ENCODE peak calls at places on chromosomes 3 and 15, in nine cellular contexts. W, C, D, V, R, Z, L, E and T are unnamed samples.

GRCh38 chr15:75666823-75667501 is 19.2 kb downstream of the SNX33 start:
- DNase-seq in L (peak; percentile 85), C (peak; percentile 93), W (peak; percentile 100), V (peak; percentile 64), Z (no peak), D (peak; percentile 65), R (peak; percentile 99), E (peak; percentile 81), T (peak; percentile 96)

GRCh38 chr15:74867562-74868458 is 5.4 kb downstream of the SCAMP2 start:
- DNase-seq in L (peak; percentile 46), E (no peak), C (no peak), V (no peak), Z (no peak), D (peak; percentile 52), R (no peak), W (no peak), T (no peak)

GRCh38 chr3:170701696-170702678 is 116.1 kb upstream of the SLC7A14 start:
- DNase-seq in Z (no peak), E (no peak), W (peak; percentile 20), R (no peak), L (no peak), D (no peak), V (no peak), C (no peak), T (no peak)

GRCh38 chr15:66622677-66623076 is 56.9 kb upstream of the LCTL start:
- DNase-seq in L (no peak), R (no peak), C (no peak), D (no peak), Z (no peak), V (no peak), W (peak; percentile 53), E (no peak), T (no peak)

GRCh38 chr3:115996420-115997108 is 373.3 kb downstream of the GAP43 start:
- DNase-seq in C (peak; percentile 84), V (no peak), E (no peak), L (no peak), Z (no peak), W (peak; percentile 32), R (peak; percentile 80), D (no peak), T (peak; percentile 36)

GRCh38 chr3:43913036-43913435 is 222.3 kb downstream of the ABHD5 start:
- DNase-seq in D (no peak), V (no peak), W (no peak), C (no peak), E (no peak), L (no peak), R (no peak), Z (no peak), T (no peak)

GRCh38 chr3:99859855-99860254 is 42.2 kb downstream of the CMSS1 start:
- DNase-seq in V (no peak), E (no peak), D (no peak), Z (no peak), R (peak; percentile 97), C (peak; percentile 56), W (peak; percentile 97), L (peak; percentile 32), T (no peak)

GRCh38 chr3:141429371-141430035 is 57.3 kb upstream of the RASA2 start:
- DNase-seq in D (no peak), E (no peak), C (no peak), L (no peak), W (no peak), V (peak; percentile 42), R (no peak), Z (no peak), T (no peak)

DNA sequence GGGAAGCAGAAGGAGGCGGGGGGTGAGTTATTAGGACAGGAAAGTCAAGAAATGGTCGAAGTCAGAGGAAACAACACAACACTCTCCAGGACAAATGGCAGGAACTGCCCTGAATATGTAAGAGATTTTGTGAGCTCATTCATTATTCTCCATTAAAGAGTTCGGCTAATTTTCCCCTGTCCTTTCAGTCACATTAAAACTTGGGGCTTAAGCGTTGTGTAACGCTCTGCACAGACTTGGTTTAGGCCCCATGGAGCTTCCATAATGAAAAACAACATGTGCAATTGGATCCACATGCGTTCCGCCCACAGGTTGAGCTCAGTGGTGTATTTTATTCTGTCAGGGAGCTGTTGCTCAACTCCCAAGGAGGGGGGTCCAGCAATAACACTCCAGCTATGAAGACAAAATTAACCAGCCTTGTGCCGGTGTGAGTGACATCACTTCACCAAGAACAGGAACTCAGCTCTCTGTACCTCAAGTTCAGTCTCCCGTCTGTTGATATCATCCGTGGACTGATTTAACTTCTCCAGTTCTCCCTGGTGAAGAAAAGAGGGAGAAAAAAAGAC is 2.3 kb downstream of the SH3BP5 start:
- DNase-seq in E (peak; percentile 70), W (peak; percentile 90), D (no peak), C (no peak), L (peak; percentile 71), Z (no peak), V (peak; percentile 29), R (peak; percentile 80), T (no peak)
- H3K4me1 ChIP-seq in E (peaks cover 44% of the 10 kb centered on the region), W (peaks cover 57% of the 10 kb centered on the region), D (peaks cover 49% of the 10 kb centered on the region), C (peaks cover 28% of the 10 kb centered on the region), L (peaks cover 52% of the 10 kb centered on the region), Z (peaks cover 19% of the 10 kb centered on the region), V (peaks cover 76% of the 10 kb centered on the region), R (peaks cover 26% of the 10 kb centered on the region), T (peaks cover 18% of the 10 kb centered on the region)

GRCh38 chr3:146523536-146523935 is 20.9 kb downstream of the PLSCR1 start:
- DNase-seq in W (no peak), C (no peak), D (no peak), R (no peak), Z (no peak), V (no peak), E (no peak), L (no peak), T (no peak)

GRCh38 chr3:146524961-146525360 is 19.4 kb downstream of the PLSCR1 start:
- DNase-seq in W (peak; percentile 10), E (no peak), R (no peak), L (no peak), Z (no peak), V (no peak), D (no peak), C (no peak), T (no peak)

GRCh38 chr3:146532406-146532805 is 12.0 kb downstream of the PLSCR1 start:
- DNase-seq in V (no peak), L (no peak), R (no peak), W (no peak), E (no peak), C (no peak), Z (no peak), D (no peak), T (no peak)

GRCh38 chr3:146530609-146531008 is 13.8 kb downstream of the PLSCR1 start:
- DNase-seq in D (no peak), C (no peak), W (no peak), V (no peak), L (no peak), R (no peak), Z (no peak), E (no peak), T (no peak)

DNA sequence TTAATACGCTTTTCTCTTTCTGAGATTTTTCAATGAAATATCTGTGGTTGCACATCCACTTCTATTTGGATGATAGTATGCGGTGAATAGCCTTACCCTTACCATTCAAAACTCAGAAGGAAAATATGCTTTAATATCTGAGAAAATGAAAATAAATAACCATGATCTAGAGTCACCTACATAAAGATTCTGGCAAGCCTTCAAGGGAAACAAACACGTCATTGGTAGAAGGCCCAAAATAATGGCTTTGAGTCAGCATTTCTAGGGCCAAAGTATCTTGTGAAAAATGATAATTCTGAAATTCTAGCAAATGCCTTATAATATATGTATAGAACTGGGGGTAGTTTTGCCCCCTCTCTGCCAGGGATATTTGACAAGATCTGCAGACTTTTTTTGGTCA is 15.5 kb downstream of the PLSCR1 start:
- DNase-seq in R (peak; percentile 59), V (no peak), L (peak; percentile 26), E (no peak), C (no peak), D (no peak), Z (no peak), W (peak; percentile 32), T (no peak)
- H3K4me1 ChIP-seq in R (no peaks in the 10 kb centered on the region), V (peaks cover 50% of the 10 kb centered on the region), L (no peaks in the 10 kb centered on the region), E (no peaks in the 10 kb centered on the region), C (no peaks in the 10 kb centered on the region), D (no peaks in the 10 kb centered on the region), Z (peaks cover 5% of the 10 kb centered on the region), W (no peaks in the 10 kb centered on the region), T (peaks cover 13% of the 10 kb centered on the region)

GRCh38 chr3:18885612-18886011 is 262.7 kb upstream of the KCNH8 start:
- DNase-seq in W (no peak), V (no peak), C (no peak), L (no peak), R (no peak), Z (no peak), E (peak; percentile 33), D (no peak), T (no peak)

GRCh38 chr3:18883553-18883952 is 264.8 kb upstream of the KCNH8 start:
- DNase-seq in E (no peak), W (no peak), C (no peak), V (no peak), R (no peak), L (no peak), Z (no peak), D (no peak), T (no peak)

GRCh38 chr3:18890459-18890858 is 257.9 kb upstream of the KCNH8 start:
- DNase-seq in L (no peak), Z (no peak), C (no peak), R (no peak), W (no peak), D (no peak), V (no peak), E (no peak), T (no peak)

GRCh38 chr3:18891641-18892040 is 256.7 kb upstream of the KCNH8 start:
- DNase-seq in E (no peak), Z (no peak), W (no peak), D (no peak), L (no peak), R (no peak), V (no peak), C (no peak), T (no peak)

DNA sequence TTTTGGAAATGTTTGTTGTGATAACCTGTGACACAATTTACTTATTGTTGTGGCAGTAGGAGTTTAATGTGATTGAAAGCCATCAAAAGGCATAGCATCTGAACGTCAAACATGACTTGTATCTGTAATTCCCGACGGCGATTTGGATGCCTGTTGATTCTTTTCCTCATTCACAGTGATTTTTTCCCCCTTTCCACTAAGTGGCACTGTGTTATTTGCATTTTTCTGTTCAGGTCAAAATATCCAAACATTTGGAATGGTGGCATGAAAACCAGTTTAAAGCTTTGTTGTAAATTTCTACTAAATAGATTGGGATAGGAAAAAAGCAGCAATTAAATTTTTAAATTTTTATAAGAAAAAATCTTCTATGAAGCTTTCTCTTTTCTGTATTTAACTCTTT is 259.9 kb upstream of the KCNH8 start:
- DNase-seq in E (no peak), C (no peak), R (no peak), W (no peak), D (no peak), Z (no peak), L (no peak), V (no peak), T (no peak)
- H3K4me1 ChIP-seq in E (no peaks in the 10 kb centered on the region), C (no peaks in the 10 kb centered on the region), R (no peaks in the 10 kb centered on the region), W (no peaks in the 10 kb centered on the region), D (no peaks in the 10 kb centered on the region), Z (no peaks in the 10 kb centered on the region), L (no peaks in the 10 kb centered on the region), V (no peaks in the 10 kb centered on the region), T (no peaks in the 10 kb centered on the region)

DNA sequence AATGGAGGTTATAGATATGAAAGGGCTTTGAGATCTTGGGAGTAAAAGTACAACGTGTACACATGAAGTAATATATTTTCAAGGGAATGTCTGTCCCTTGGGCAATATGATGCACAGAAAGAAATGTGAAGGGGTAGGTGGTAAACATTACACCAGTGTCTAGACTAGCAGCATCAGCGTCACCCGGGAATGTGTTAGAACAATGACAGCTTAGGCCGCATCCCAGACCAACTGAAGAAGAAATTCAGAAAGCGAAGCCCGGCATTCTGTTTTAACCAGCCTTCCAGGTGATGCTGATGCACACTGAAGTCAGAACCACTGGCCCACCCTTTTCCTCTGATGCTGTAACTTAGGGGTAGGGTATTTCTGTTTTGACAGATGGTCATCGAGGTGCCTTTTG is 6.3 kb downstream of the INAFM2 start:
- DNase-seq in R (no peak), V (no peak), L (no peak), D (no peak), C (peak; percentile 62), E (no peak), Z (no peak), W (peak; percentile 29), T (no peak)
- H3K4me1 ChIP-seq in R (peaks cover 48% of the 10 kb centered on the region), V (peaks cover 100% of the 10 kb centered on the region), L (peaks cover 62% of the 10 kb centered on the region), D (peaks cover 18% of the 10 kb centered on the region), C (peaks cover 90% of the 10 kb centered on the region), E (peaks cover 69% of the 10 kb centered on the region), Z (peaks cover 36% of the 10 kb centered on the region), W (peaks cover 52% of the 10 kb centered on the region), T (peaks cover 1% of the 10 kb centered on the region)